ENCODE peak calls at places on chromosomes 6 and 20, in five cellular contexts. M is right lobe of liver, U is spleen, O is neural progenitor cell, S is IMR-90. B is an unnamed sample. For H3K27me3, the result is how much of the 10 kb centered on the place peaks cover.

GRCh38 chr20:33475381-33476160 is 14.3 kb upstream of the CBFA2T2 start:
- DNase-seq in U (no peak), M (no peak), S (no peak), O (peak), B (no peak)

GRCh38 chr20:18794428-18794787 is 19.2 kb upstream of the SCP2D1 start:
- DNase-seq in S (no peak), U (no peak), O (no peak), M (no peak), B (no peak)

GRCh38 chr6:8558953-8559352 is 123.6 kb upstream of the SLC35B3 start:
- DNase-seq in M (no peak), U (no peak), S (no peak), O (no peak), B (no peak)

GRCh38 chr6:143510991-143511891 is at the start of gene FUCA2:
- DNase-seq in S (peak), M (peak), O (peak), U (peak), B (peak)

GRCh38 chr6:145749632-145750031 is 14.3 kb upstream of the EPM2A start:
- DNase-seq in O (no peak), U (no peak), S (peak), M (no peak), B (peak)

GRCh38 chr6:105740946-105741605 is 338.2 kb upstream of the PREP start:
- DNase-seq in M (no peak), O (no peak), S (peak), U (no peak), B (no peak)

GRCh38 chr6:163324928-163325784 is 89.4 kb upstream of the QKI start:
- DNase-seq in M (no peak), U (no peak), O (no peak), S (peak), B (peak)

GRCh38 chr6:89375427-89375868 is 22.9 kb upstream of the UBE2J1 start:
- DNase-seq in U (peak), M (peak), O (peak), S (no peak), B (no peak)

GRCh38 chr6:20370393-20370792 is 31.3 kb upstream of the E2F3 start:
- DNase-seq in S (no peak), M (no peak), O (no peak), U (no peak), B (no peak)

GRCh38 chr6:75223461-75223860 is 17.6 kb upstream of the COL12A1 start:
- DNase-seq in U (no peak), O (no peak), S (no peak), M (no peak), B (no peak)

GRCh38 chr20:44092551-44093248 is 94.3 kb downstream of the JPH2 start:
- DNase-seq in S (peak), M (no peak), U (no peak), O (peak), B (peak)

GRCh38 chr20:46979603-46980241 is 85.1 kb downstream of the EYA2 start:
- DNase-seq in U (no peak), O (no peak), M (no peak), S (no peak), B (no peak)

GRCh38 chr6:68728124-68728523 is 93.0 kb downstream of the ADGRB3 start:
- DNase-seq in O (no peak), U (no peak), M (no peak), S (no peak), B (no peak)

GRCh38 chr6:27238010-27238983 is 9.2 kb upstream of the PRSS16 start:
- DNase-seq in S (no peak), O (peak), M (no peak), U (no peak), B (peak)

GRCh38 chr20:63744574-63745423 is 5.2 kb downstream of the SLC2A4RG start:
- DNase-seq in S (no peak), U (peak), O (no peak), M (peak), B (no peak)

GRCh38 chr20:44979090-44979621 is 12.8 kb downstream of the STK4 start:
- DNase-seq in S (peak), O (no peak), U (no peak), M (no peak), B (peak)

GRCh38 chr20:50794846-50795634 is at the start of gene BCAS4:
- DNase-seq in O (peak), U (peak), M (peak), S (peak), B (peak)

GRCh38 chr6:163408352-163408991 is 6.0 kb upstream of the QKI start:
- DNase-seq in M (no peak), S (no peak), O (no peak), U (no peak), B (no peak)

GRCh38 chr6:34386316-34387137 is 5.9 kb downstream of the NUDT3 start:
- DNase-seq in S (peak), O (no peak), U (no peak), M (no peak), B (peak)

GRCh38 chr6:109103942-109104341 is 8.6 kb downstream of the CEP57L1 start:
- DNase-seq in O (no peak), S (no peak), M (no peak), U (no peak), B (no peak)

GRCh38 chr20:39050555-39050902 is 88.4 kb downstream of the DHX35 start:
- DNase-seq in U (no peak), O (no peak), S (no peak), M (no peak), B (no peak)

GRCh38 chr20:50415031-50415515 is 95.1 kb upstream of the PTPN1 start:
- DNase-seq in O (no peak), M (no peak), U (no peak), S (no peak), B (no peak)

GRCh38 chr6:148513145-148514071 is 170.8 kb downstream of the SASH1 start:
- DNase-seq in O (no peak), M (no peak), S (peak), U (no peak), B (no peak)

GRCh38 chr20:41701596-41702350 is 83.6 kb upstream of the CHD6 start:
- DNase-seq in S (no peak), U (no peak), M (no peak), O (peak), B (no peak)

GRCh38 chr6:105179244-105180065 is at the start of gene POPDC3:
- DNase-seq in O (peak), U (no peak), M (no peak), S (peak), B (peak)

GRCh38 chr6:147268254-147268653 is 64.0 kb downstream of the STXBP5 start:
- DNase-seq in O (no peak), M (no peak), U (no peak), S (peak), B (no peak)

GRCh38 chr20:4709261-4710105 is 12.2 kb upstream of the PRND start:
- DNase-seq in O (no peak), U (no peak), M (no peak), S (no peak), B (no peak)

GRCh38 chr6:34984416-34984815 is 95.4 kb downstream of the ANKS1A start:
- DNase-seq in M (no peak), U (no peak), O (no peak), S (no peak), B (no peak)

GRCh38 chr20:46375771-46376170 is 30.6 kb downstream of the ELMO2 start:
- DNase-seq in U (no peak), M (no peak), S (peak), O (no peak), B (no peak)

GRCh38 chr20:33812673-33813462 is 1.7 kb downstream of the CHMP4B start:
- DNase-seq in S (no peak), O (peak), M (no peak), U (no peak), B (no peak)

GRCh38 chr6:111711476-111711875 is 105.8 kb upstream of the TRAF3IP2 start:
- DNase-seq in O (peak), M (no peak), U (no peak), S (no peak), B (no peak)

GRCh38 chr6:88763160-88763559 is 200.3 kb downstream of the RNGTT start:
- DNase-seq in S (peak), O (no peak), U (no peak), M (no peak), B (peak)

DNA sequence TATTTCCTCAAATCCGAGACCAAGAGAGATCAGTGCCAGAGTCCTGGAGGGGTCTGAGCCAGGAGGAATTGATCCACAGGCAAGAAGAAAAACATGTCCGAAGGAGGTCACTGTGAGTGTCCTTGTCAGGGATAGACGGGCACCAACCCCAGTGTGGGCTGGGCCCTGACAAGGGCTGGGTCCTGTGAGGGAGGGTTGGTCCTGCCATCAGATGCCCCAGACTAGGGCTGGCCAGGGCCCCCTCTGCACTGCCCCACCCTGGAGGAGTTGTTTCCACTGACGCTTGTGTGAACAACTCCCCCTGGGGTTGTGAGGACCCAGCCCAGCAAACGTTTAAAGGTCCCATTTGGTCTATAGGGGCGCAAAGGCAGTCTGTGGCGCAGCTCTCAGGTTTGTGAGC is 104.2 kb downstream of the BMP7 start:
- DNase-seq in S (no peak), O (no peak), U (peak), M (no peak), B (no peak)
- H3K27me3 ChIP-seq in S (under half), O (under half), U (under half), M (under half), B (under half)

DNA sequence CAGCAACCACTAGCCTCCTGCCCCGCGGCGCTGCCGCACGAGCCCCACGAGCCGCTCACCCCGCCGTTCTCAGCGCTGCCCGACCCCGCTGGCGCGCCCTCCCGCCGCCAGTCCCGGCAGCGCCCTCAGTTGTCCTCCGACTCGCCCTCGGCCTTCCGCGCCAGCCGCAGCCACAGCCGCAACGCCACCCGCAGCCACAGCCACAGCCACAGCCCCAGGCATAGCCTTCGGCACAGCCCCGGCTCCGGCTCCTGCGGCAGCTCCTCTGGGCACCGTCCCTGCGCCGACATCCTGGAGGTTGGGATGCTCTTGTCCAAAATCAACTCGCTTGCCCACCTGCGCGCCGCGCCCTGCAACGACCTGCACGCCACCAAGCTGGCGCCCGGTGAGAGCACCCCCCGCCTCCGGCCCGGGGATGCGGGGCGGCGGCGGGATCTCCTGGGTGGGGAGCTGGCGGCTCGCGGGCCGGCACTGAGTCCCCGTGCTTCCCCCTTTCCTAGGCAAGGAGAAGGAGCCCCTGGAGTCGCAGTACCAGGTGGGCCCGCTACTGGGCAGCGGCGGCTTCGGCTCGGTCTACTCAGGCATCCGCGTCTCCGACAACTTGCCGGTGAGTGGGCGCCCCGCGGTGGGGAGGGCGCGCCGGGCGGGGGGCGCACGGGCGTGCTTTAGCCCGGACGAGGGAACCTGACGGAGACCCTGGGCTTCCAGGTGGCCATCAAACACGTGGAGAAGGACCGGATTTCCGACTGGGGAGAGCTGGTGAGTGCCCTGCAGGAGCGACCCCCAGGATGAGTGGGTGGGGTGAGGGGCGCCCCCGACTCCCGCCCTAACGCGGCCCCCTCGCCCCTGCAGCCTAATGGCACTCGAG is 555 bp downstream of the PIM1 start:
- DNase-seq in O (peak), M (peak), S (peak), U (no peak), B (peak)
- TF ChIP-seq CTCF in O (peak), M (no peak), S (peak), U (no peak), B (peak)

GRCh38 chr6:15752820-15753219 is 90.0 kb upstream of the DTNBP1 start:
- DNase-seq in U (no peak), S (no peak), M (no peak), O (peak), B (no peak)
- H3K27me3 ChIP-seq in U (under half), S (under half), M (under half), O (under half), B (under half)

GRCh38 chr6:43856005-43856765 is 86.2 kb downstream of the VEGFA start:
- DNase-seq in U (no peak), O (peak), S (peak), M (peak), B (peak)
- TF ChIP-seq CTCF in U (no peak), O (peak), S (peak), M (peak), B (peak)

GRCh38 chr6:80126657-80127350 is 20.3 kb downstream of the BCKDHB start:
- DNase-seq in S (no peak), M (no peak), O (no peak), U (no peak), B (no peak)
- H3K27me3 ChIP-seq in S (under half), M (under half), O (under half), U (under half), B (under half)

DNA sequence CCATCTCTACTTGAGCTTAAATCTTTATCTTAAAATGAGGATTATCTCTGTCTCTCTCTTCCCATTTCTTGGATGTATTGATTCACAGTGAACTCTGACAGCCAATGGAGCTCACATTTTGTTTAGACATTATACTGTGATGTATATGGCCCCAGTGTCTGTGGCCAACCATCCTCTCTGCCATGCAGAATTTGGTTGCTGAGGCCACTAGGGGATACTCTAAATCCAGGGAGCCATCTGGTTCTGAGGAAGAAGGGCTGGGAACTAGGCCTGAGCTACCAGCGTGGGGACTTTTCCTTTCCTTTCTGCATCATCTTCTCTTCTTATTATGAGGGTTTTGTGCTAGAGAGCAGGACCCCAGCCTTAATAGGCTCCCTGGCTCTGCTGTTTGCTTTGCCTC is 59.1 kb upstream of the RIPOR2 start:
- DNase-seq in O (no peak), M (no peak), U (no peak), S (no peak), B (no peak)
- TF ChIP-seq CTCF in O (no peak), M (no peak), U (no peak), S (no peak), B (peak)

DNA sequence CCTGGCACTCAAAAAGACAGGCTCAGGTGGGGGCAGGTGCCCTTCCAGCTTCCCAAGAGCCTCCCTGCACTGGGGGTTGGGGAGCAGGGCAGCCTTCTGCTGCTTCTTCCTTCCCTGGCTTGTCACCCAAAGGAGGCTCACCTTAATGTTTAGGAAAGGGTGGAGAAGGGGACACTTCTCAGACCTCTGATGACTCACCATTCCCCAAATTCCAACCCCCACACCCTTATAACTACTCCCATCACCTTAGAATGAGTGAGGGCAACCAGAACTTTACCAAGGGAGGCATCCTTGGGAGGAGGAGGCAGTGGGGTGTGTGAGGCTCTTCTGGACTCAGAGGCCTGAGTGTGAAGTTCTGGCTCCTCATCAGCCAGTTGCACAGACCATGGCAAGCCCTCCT is 15.2 kb upstream of the FOXP4 start:
- DNase-seq in U (no peak), M (no peak), S (no peak), O (no peak), B (no peak)
- H3K27me3 ChIP-seq in U (under half), M (under half), S (half or more), O (half or more), B (under half)

GRCh38 chr6:63510786-63511185 is 61.5 kb upstream of the LOC128125822 start:
- DNase-seq in U (no peak), O (no peak), M (no peak), S (no peak), B (no peak)

GRCh38 chr6:63521475-63522210 is 50.6 kb upstream of the LOC128125822 start:
- DNase-seq in M (no peak), U (no peak), S (no peak), O (no peak), B (no peak)

GRCh38 chr6:63514488-63515173 is 57.6 kb upstream of the LOC128125822 start:
- DNase-seq in M (no peak), S (no peak), O (no peak), U (no peak), B (no peak)

GRCh38 chr6:63516186-63516944 is 55.9 kb upstream of the LOC128125822 start:
- DNase-seq in M (no peak), S (no peak), O (no peak), U (no peak), B (no peak)
- TF ChIP-seq CTCF in M (no peak), S (no peak), O (no peak), U (no peak), B (no peak)

GRCh38 chr20:59350330-59351147 is 50.1 kb downstream of the EDN3 start:
- DNase-seq in M (no peak), S (no peak), O (no peak), U (no peak), B (no peak)

GRCh38 chr20:59355242-59355641 is 54.8 kb downstream of the EDN3 start:
- DNase-seq in M (no peak), S (no peak), O (no peak), U (no peak), B (no peak)

GRCh38 chr20:59354460-59354859 is 54.0 kb downstream of the EDN3 start:
- DNase-seq in O (no peak), U (no peak), M (no peak), S (no peak), B (no peak)

GRCh38 chr20:59351148-59352040 is 51.0 kb downstream of the EDN3 start:
- DNase-seq in M (no peak), O (no peak), S (no peak), U (no peak), B (no peak)

GRCh38 chr20:59349277-59349676 is 48.9 kb downstream of the EDN3 start:
- DNase-seq in O (no peak), S (no peak), M (no peak), U (no peak), B (no peak)
- H3K27me3 ChIP-seq in O (under half), S (under half), M (under half), U (under half), B (under half)